ENCODE peak calls at places on chromosomes 1 and 21, in four cellular contexts. V, G, A and X are unnamed samples.
A peak's percentile ranks its signal among the peaks of the same experiment; 100 is the strongest.

GRCh38 chr1:19010503-19010902 is 54.0 kb upstream of the IFFO2 start:
- DNase-seq in G (no peak), V (no peak), A (no peak), X (no peak)

GRCh38 chr1:87210151-87210550 is 118.5 kb upstream of the LMO4 start:
- DNase-seq in G (no peak), A (no peak), V (no peak), X (no peak)

GRCh38 chr1:219247441-219247840 is 73.8 kb downstream of the LYPLAL1 start:
- DNase-seq in V (no peak), A (no peak), G (no peak), X (no peak)

GRCh38 chr21:31354122-31354521 is 10.1 kb upstream of the TIAM1 start:
- DNase-seq in A (no peak), G (no peak), V (no peak), X (no peak)

GRCh38 chr21:27505516-27505915 is 538.6 kb upstream of the ADAMTS5 start:
- DNase-seq in V (no peak), A (no peak), G (no peak), X (no peak)

GRCh38 chr21:44752701-44753235 is 41.4 kb upstream of the TSPEAR start:
- DNase-seq in G (no peak), A (no peak), V (no peak), X (no peak)

GRCh38 chr1:57860931-57861600 is 437.2 kb upstream of the DAB1 start:
- DNase-seq in A (no peak), V (no peak), G (no peak), X (no peak)

GRCh38 chr21:28132713-28133112 is 860.0 kb downstream of the LTN1 start:
- DNase-seq in V (no peak), A (no peak), G (no peak), X (no peak)

GRCh38 chr21:34886554-34887385 is 162.3 kb downstream of the RUNX1 start:
- DNase-seq in V (peak; percentile 36), G (peak; percentile 69), A (peak; percentile 26), X (no peak)

GRCh38 chr1:108829498-108829916 is 27.4 kb downstream of the AKNAD1 start:
- DNase-seq in A (no peak), G (no peak), V (no peak), X (no peak)

GRCh38 chr1:155126494-155127104 is 1.1 kb upstream of the EFNA1 start:
- DNase-seq in A (peak; percentile 36), V (no peak), G (peak; percentile 92), X (peak; percentile 67)

GRCh38 chr1:16143566-16144324 is 12.1 kb downstream of the EPHA2 start:
- DNase-seq in A (no peak), V (no peak), G (peak; percentile 89), X (no peak)

GRCh38 chr1:247904122-247904521 is 8.7 kb downstream of the OR2W3 start:
- DNase-seq in A (no peak), G (no peak), V (no peak), X (no peak)

GRCh38 chr1:198687429-198687828 is 48.6 kb downstream of the PTPRC start:
- DNase-seq in G (no peak), V (no peak), A (no peak), X (no peak)

GRCh38 chr1:29716306-29716705 is 480.0 kb downstream of the PTPRU start:
- DNase-seq in V (no peak), G (no peak), A (no peak), X (no peak)

GRCh38 chr1:167305705-167306277 is 85.1 kb downstream of the POU2F1 start:
- DNase-seq in A (no peak), G (no peak), V (no peak), X (no peak)

GRCh38 chr21:17454315-17455027 is 58.4 kb upstream of the CXADR start:
- DNase-seq in V (peak; percentile 52), G (no peak), A (peak; percentile 22), X (no peak)

GRCh38 chr1:11924334-11925195 is 1.7 kb downstream of the KIAA2013 start:
- DNase-seq in A (no peak), G (no peak), V (no peak), X (no peak)

GRCh38 chr1:158972841-158973240 is 36.9 kb upstream of the IFI16 start:
- DNase-seq in A (no peak), G (no peak), V (no peak), X (no peak)

GRCh38 chr1:36203027-36203553 is 21.2 kb upstream of the THRAP3 start:
- DNase-seq in A (no peak), V (no peak), G (no peak), X (no peak)

GRCh38 chr1:83901547-83902155 is 97.3 kb downstream of the TTLL7 start:
- DNase-seq in A (no peak), G (no peak), V (no peak), X (no peak)

GRCh38 chr1:41399148-41399795 is 38.0 kb downstream of the FOXO6 start:
- DNase-seq in A (no peak), V (no peak), G (no peak), X (no peak)

GRCh38 chr1:225460737-225461532 is 33.1 kb upstream of the LBR start:
- DNase-seq in V (no peak), G (no peak), A (no peak), X (no peak)

GRCh38 chr1:168373869-168374268 is 93.2 kb downstream of the TBX19 start:
- DNase-seq in V (no peak), A (no peak), G (no peak), X (no peak)

GRCh38 chr1:16013220-16013907 is 4.5 kb downstream of the HSPB7 start:
- DNase-seq in V (peak; percentile 89), A (no peak), G (peak; percentile 42), X (no peak)

GRCh38 chr21:29318354-29318753 is 19.6 kb downstream of the BACH1 start:
- DNase-seq in A (no peak), V (no peak), G (no peak), X (no peak)

GRCh38 chr1:41354956-41355355 is 6.3 kb upstream of the FOXO6 start:
- DNase-seq in G (no peak), A (no peak), V (no peak), X (no peak)

GRCh38 chr1:86866665-86867064 is 47.3 kb downstream of the SELENOF start:
- DNase-seq in A (no peak), G (no peak), V (no peak), X (no peak)

GRCh38 chr1:177488722-177489121 is 318.0 kb downstream of the BRINP2 start:
- DNase-seq in G (no peak), V (no peak), A (no peak), X (no peak)

GRCh38 chr21:28113718-28114117 is 879.0 kb downstream of the LTN1 start:
- DNase-seq in A (no peak), G (no peak), V (no peak), X (no peak)

GRCh38 chr21:45629046-45629981 is 14.2 kb upstream of the PCBP3 start:
- DNase-seq in A (no peak), V (no peak), G (no peak), X (no peak)

GRCh38 chr1:100036718-100037664 is 67.2 kb downstream of the SLC35A3 start:
- DNase-seq in V (no peak), A (no peak), G (no peak), X (no peak)

GRCh38 chr1:45545019-45545493 is 5.6 kb upstream of the AKR1A1 start:
- DNase-seq in G (no peak), A (no peak), V (no peak), X (no peak)

GRCh38 chr1:3237994-3238704 is 169.1 kb downstream of the PRDM16 start:
- DNase-seq in A (no peak), V (no peak), G (peak; percentile 72), X (no peak)

GRCh38 chr1:21220815-21221214 is 44.1 kb upstream of the EIF4G3 start:
- DNase-seq in A (no peak), V (no peak), G (no peak), X (no peak)